ENCODE peak calls at places on chromosomes 13 and 19, in eight cellular contexts. R is epithelial cell of esophagus, K is AG10803, E is heart right ventricle, Z is GM12865, W is right cardiac atrium, Y is foreskin fibroblast, O is fibroblast of the aortic adventitia. J is an unnamed sample.

GRCh38 chr13:33355470-33355869 is 69.9 kb upstream of the STARD13 start:
- DNase-seq in R (peak), K (peak), E (no peak), Z (no peak), W (no peak), Y (peak), O (peak), J (no peak)

GRCh38 chr13:70889163-70889562 is 780.9 kb upstream of the KLHL1 start:
- DNase-seq in R (no peak), K (no peak), E (no peak), Z (no peak), W (no peak), Y (no peak), O (no peak), J (no peak)

GRCh38 chr19:32373614-32374295 is 28.3 kb downstream of the ZNF507 start:
- DNase-seq in R (peak), K (peak), E (peak), Z (no peak), W (no peak), Y (peak), O (peak), J (peak)

GRCh38 chr13:101149735-101150380 is 266.4 kb downstream of the NALCN start:
- DNase-seq in R (peak), K (peak), E (no peak), Z (peak), W (no peak), Y (peak), O (peak), J (no peak)

GRCh38 chr19:56476671-56477428 is at the start of gene ZNF667:
- DNase-seq in R (peak), K (peak), E (peak), Z (no peak), W (no peak), Y (peak), O (peak), J (no peak)

GRCh38 chr19:33192010-33192409 is 2.1 kb upstream of the LRP3 start:
- DNase-seq in R (no peak), K (no peak), E (no peak), Z (no peak), W (no peak), Y (no peak), O (no peak), J (no peak)

GRCh38 chr13:20512042-20512683 is 13.5 kb downstream of the CRYL1 start:
- DNase-seq in R (no peak), K (no peak), E (no peak), Z (no peak), W (no peak), Y (peak), O (no peak), J (no peak)

GRCh38 chr13:98290261-98290660 is 113.2 kb upstream of the RNF113B start:
- DNase-seq in R (no peak), K (no peak), E (no peak), Z (no peak), W (no peak), Y (no peak), O (no peak), J (no peak)

GRCh38 chr13:95559100-95559499 is 6.6 kb downstream of the CLDN10 start:
- DNase-seq in R (peak), K (no peak), E (no peak), Z (no peak), W (no peak), Y (no peak), O (no peak), J (no peak)
- H3K4me3 ChIP-seq in R (no peak), K (no peak), E (no peak), Z (no peak), W (no peak), Y (no peak), O (no peak), J (no peak)

GRCh38 chr19:3152431-3152780 is 16.6 kb downstream of the GNA15 start:
- DNase-seq in R (no peak), K (no peak), E (no peak), Z (no peak), W (no peak), Y (no peak), O (no peak), J (no peak)
- H3K4me3 ChIP-seq in R (no peak), K (no peak), E (no peak), Z (no peak), W (no peak), Y (no peak), O (no peak), J (no peak)

GRCh38 chr19:47470447-47471195 is 1.1 kb downstream of the SLC8A2 start:
- DNase-seq in R (no peak), K (no peak), E (no peak), Z (no peak), W (no peak), Y (no peak), O (no peak), J (no peak)

GRCh38 chr19:47471733-47472457 is at the start of gene SLC8A2:
- DNase-seq in R (peak), K (peak), E (peak), Z (peak), W (peak), Y (peak), O (peak), J (no peak)

GRCh38 chr19:47469719-47470118 is 2.0 kb downstream of the SLC8A2 start:
- DNase-seq in R (no peak), K (no peak), E (no peak), Z (no peak), W (no peak), Y (no peak), O (no peak), J (no peak)

GRCh38 chr19:47473336-47473735 is 1.6 kb upstream of the SLC8A2 start:
- DNase-seq in R (no peak), K (no peak), E (no peak), Z (no peak), W (no peak), Y (no peak), O (no peak), J (no peak)

GRCh38 chr19:47471381-47471732 is 336 bp downstream of the SLC8A2 start:
- DNase-seq in R (no peak), K (no peak), E (no peak), Z (no peak), W (no peak), Y (no peak), O (no peak), J (no peak)
- H3K4me3 ChIP-seq in R (no peak), K (no peak), E (no peak), Z (no peak), W (no peak), Y (no peak), O (no peak), J (no peak)

GRCh38 chr19:37009871-37010270 is 68.4 kb upstream of the ZNF420 start:
- DNase-seq in R (no peak), K (no peak), E (no peak), Z (no peak), W (no peak), Y (no peak), O (no peak), J (no peak)

GRCh38 chr19:37012093-37012745 is 66.0 kb upstream of the ZNF420 start:
- DNase-seq in R (no peak), K (no peak), E (no peak), Z (no peak), W (no peak), Y (no peak), O (no peak), J (no peak)

DNA sequence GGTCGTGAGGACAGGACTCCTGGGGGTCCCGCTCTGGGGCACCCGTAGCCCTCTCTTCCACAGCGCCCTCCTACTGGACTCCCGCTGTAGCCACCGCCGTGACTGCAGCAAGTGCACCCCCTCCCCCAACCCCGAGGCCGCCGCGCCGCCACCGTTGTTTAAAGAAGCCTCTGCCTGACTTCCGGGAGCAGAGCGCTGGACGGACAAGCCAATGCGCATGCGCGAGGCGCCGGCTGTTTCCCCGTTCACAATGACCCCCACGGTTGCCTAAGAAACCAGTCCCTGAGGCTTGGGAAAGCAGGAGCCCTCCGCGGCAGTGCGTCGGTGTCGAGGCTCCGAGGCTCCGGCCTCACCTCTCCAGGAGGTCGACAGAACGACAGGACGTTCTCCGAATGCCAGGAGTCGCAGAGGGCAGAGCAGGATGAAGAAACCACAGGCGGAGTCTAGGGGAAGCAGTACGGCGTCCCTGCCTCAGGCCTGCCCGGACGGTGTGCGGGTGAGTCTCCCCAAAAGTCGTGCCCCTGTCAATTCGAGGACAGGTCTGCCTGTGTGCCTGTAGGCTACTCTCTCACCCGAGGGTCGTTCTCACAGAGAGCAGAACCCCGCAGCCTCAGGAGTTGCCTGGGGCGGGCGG is 70.5 kb upstream of the ZNF420 start:
- DNase-seq in R (no peak), K (peak), E (peak), Z (no peak), W (peak), Y (peak), O (no peak), J (peak)
- H3K4me3 ChIP-seq in R (peak), K (peak), E (peak), Z (no peak), W (peak), Y (peak), O (no peak), J (peak)

DNA sequence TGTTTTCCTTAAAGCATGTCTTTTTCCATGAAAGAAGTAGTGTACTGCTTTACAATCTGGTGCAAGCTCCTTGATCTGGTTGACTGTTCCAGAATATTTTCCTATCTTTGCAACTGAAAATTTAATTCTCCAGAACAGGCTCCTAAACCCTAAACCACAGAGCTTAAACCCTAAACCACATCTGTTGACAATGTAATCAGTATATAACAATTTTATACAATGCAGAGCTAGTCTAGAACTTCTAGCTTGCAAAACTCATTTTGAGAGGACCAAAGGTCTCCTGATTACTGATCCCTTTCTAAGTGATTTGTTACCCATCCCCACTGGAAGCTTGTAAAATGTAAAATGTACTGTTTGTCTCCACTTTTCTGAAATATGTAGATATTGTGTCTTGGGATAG is 74.4 kb downstream of the CDK8 start:
- DNase-seq in R (no peak), K (no peak), E (no peak), Z (no peak), W (no peak), Y (no peak), O (no peak), J (no peak)
- H3K4me3 ChIP-seq in R (no peak), K (no peak), E (no peak), Z (no peak), W (no peak), Y (no peak), O (no peak), J (no peak)

GRCh38 chr13:29427937-29428309 is 167.6 kb downstream of the SLC7A1 start:
- DNase-seq in R (no peak), K (no peak), E (no peak), Z (no peak), W (no peak), Y (no peak), O (no peak), J (no peak)
- H3K4me3 ChIP-seq in R (peak), K (peak), E (peak), Z (no peak), W (peak), Y (peak), O (peak), J (no peak)

DNA sequence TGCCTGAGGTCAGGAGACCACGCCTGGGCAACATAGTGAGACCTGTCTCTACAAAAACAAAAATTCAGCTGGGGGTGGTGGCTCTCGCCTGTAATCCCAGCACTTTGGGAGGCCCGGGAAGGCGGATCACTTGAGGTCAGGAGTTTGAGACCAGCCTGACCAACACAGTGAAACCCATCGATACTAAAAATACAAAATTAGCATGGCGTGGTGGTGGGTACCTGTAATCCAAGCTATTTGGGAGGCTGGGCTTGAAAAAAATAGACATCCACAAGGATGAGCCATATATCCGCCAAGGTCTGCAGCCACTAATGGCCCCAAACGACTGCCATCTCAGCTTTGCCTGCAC is 3.1 kb downstream of the RPS16 start:
- DNase-seq in R (no peak), K (no peak), E (no peak), Z (no peak), W (no peak), Y (no peak), O (no peak), J (no peak)
- H3K4me3 ChIP-seq in R (no peak), K (no peak), E (no peak), Z (no peak), W (no peak), Y (no peak), O (no peak), J (no peak)

GRCh38 chr13:111165189-111165588 is 50.1 kb downstream of the ARHGEF7 start:
- DNase-seq in R (no peak), K (no peak), E (no peak), Z (peak), W (no peak), Y (no peak), O (no peak), J (no peak)
- H3K4me3 ChIP-seq in R (no peak), K (no peak), E (no peak), Z (no peak), W (no peak), Y (no peak), O (no peak), J (no peak)

GRCh38 chr13:48571121-48571901 is 38.4 kb upstream of the RCBTB2 start:
- DNase-seq in R (no peak), K (peak), E (peak), Z (no peak), W (no peak), Y (peak), O (peak), J (no peak)
- H3K4me3 ChIP-seq in R (no peak), K (peak), E (no peak), Z (no peak), W (peak), Y (peak), O (peak), J (no peak)

GRCh38 chr13:91596832-91597231 is 198.4 kb downstream of the GPC5 start:
- DNase-seq in R (no peak), K (no peak), E (no peak), Z (no peak), W (no peak), Y (no peak), O (no peak), J (no peak)

GRCh38 chr13:91595677-91596076 is 197.3 kb downstream of the GPC5 start:
- DNase-seq in R (no peak), K (no peak), E (no peak), Z (no peak), W (no peak), Y (no peak), O (no peak), J (no peak)

GRCh38 chr13:91601273-91601672 is 202.9 kb downstream of the GPC5 start:
- DNase-seq in R (no peak), K (no peak), E (no peak), Z (no peak), W (no peak), Y (no peak), O (no peak), J (no peak)

GRCh38 chr13:91601807-91602206 is 203.4 kb downstream of the GPC5 start:
- DNase-seq in R (no peak), K (no peak), E (no peak), Z (no peak), W (no peak), Y (no peak), O (no peak), J (no peak)

GRCh38 chr13:91598655-91599054 is 200.2 kb downstream of the GPC5 start:
- DNase-seq in R (no peak), K (no peak), E (no peak), Z (no peak), W (no peak), Y (no peak), O (no peak), J (no peak)
- H3K4me3 ChIP-seq in R (no peak), K (no peak), E (no peak), Z (no peak), W (no peak), Y (no peak), O (no peak), J (no peak)

J was measured in lung.